ENCODE peak calls at places on chromosomes 7 and 10, in six cellular contexts. J, W, P, A, B and D are unnamed samples.

GRCh38 chr7:102236102-102236501 is 50.6 kb upstream of the SH2B2 start:
- DNase-seq in P (no peak), B (no peak), A (no peak), J (no peak), W (no peak), D (no peak)

GRCh38 chr7:117961235-117961634 is 88.0 kb upstream of the CTTNBP2 start:
- DNase-seq in J (no peak), B (no peak), W (no peak), A (no peak), P (no peak), D (no peak)

GRCh38 chr7:325051-325798 is 35.3 kb downstream of the FOXL3 start:
- DNase-seq in A (no peak), W (no peak), B (no peak), J (no peak), P (no peak), D (no peak)

GRCh38 chr7:118575393-118575948 is 351.0 kb downstream of the ANKRD7 start:
- DNase-seq in J (no peak), A (no peak), W (no peak), P (no peak), B (no peak), D (no peak)

GRCh38 chr7:31096198-31096881 is 44.2 kb downstream of the ADCYAP1R1 start:
- DNase-seq in J (no peak), B (no peak), P (no peak), W (no peak), A (no peak), D (no peak)

GRCh38 chr7:129295015-129295423 is 70.2 kb downstream of the AHCYL2 start:
- DNase-seq in B (no peak), J (peak), A (peak), P (peak), W (no peak), D (no peak)

GRCh38 chr7:47383064-47383463 is 198.8 kb downstream of the TNS3 start:
- DNase-seq in B (no peak), J (no peak), W (no peak), A (no peak), P (no peak), D (no peak)

GRCh38 chr7:29748286-29749099 is 57.8 kb upstream of the WIPF3 start:
- DNase-seq in A (peak), P (peak), W (no peak), J (peak), B (no peak), D (no peak)

GRCh38 chr7:22150221-22150620 is 204.5 kb upstream of the CDCA7L start:
- DNase-seq in J (no peak), W (no peak), A (no peak), B (no peak), P (peak), D (no peak)

GRCh38 chr10:34176351-34176750 is 638.7 kb downstream of the PARD3 start:
- DNase-seq in J (no peak), B (no peak), A (no peak), P (no peak), W (no peak), D (no peak)

GRCh38 chr7:42449431-42449830 is 212.4 kb upstream of the GLI3 start:
- DNase-seq in J (no peak), A (no peak), P (no peak), W (no peak), B (no peak), D (no peak)
- H3K27ac ChIP-seq in J (no peak), A (no peak), P (no peak), W (no peak), B (no peak), D (no peak)

DNA sequence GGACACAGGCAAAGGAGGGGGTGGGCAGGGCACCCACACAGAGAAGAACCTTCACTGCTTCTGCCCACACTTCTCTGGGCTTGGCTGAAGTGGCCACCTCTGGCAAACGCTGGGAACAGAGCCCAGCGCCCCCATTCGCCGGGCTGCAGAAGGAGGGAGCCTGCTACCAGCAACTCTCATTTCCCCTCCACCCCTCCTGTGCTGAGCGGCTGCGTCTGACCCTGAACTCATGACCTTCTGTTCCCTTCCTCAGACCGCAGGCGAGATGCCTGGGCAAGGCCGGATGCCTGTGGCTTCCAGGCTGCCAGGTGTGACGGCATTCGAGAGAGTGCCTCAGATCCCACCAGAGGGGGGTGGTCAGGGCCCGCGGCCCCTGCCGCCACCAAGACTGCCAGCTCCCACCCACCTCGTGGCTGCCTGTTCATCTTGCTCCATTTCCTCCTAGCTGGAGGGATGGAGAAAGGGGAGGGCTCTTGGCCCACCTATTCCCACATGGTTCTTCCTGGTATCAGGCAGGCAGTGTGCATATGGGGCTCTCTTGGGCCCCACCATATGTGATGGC is 19.8 kb downstream of the DNAJB12 start:
- DNase-seq in B (peak), P (peak), W (peak), J (peak), A (no peak), D (no peak)
- H3K27ac ChIP-seq in B (peak), P (peak), W (peak), J (peak), A (peak), D (peak)

GRCh38 chr7:131383417-131383816 is 55.7 kb downstream of the MKLN1 start:
- DNase-seq in P (peak), B (no peak), J (peak), A (no peak), W (no peak), D (no peak)
- H3K27ac ChIP-seq in P (no peak), B (peak), J (no peak), A (no peak), W (no peak), D (no peak)

GRCh38 chr7:80558116-80558515 is 46.3 kb upstream of the GNAT3 start:
- DNase-seq in A (no peak), J (no peak), B (no peak), P (no peak), W (no peak), D (no peak)

GRCh38 chr7:80548790-80549530 is 37.1 kb upstream of the GNAT3 start:
- DNase-seq in B (no peak), J (no peak), A (no peak), W (no peak), P (no peak), D (no peak)

GRCh38 chr7:80550005-80550404 is 38.1 kb upstream of the GNAT3 start:
- DNase-seq in B (no peak), A (no peak), P (no peak), W (no peak), J (no peak), D (no peak)

GRCh38 chr7:80552304-80552703 is 40.4 kb upstream of the GNAT3 start:
- DNase-seq in P (no peak), A (no peak), W (no peak), B (no peak), J (peak), D (no peak)
- H3K27ac ChIP-seq in P (no peak), A (no peak), W (peak), B (no peak), J (no peak), D (no peak)

GRCh38 chr7:80829527-80829926 is 89.3 kb downstream of the SEMA3C start:
- DNase-seq in P (no peak), J (peak), A (no peak), B (no peak), W (no peak), D (no peak)
- H3K27ac ChIP-seq in P (no peak), J (peak), A (no peak), B (no peak), W (peak), D (no peak)

GRCh38 chr10:89478085-89478738 is 57.2 kb downstream of the SLC16A12 start:
- DNase-seq in A (peak), P (peak), J (no peak), B (no peak), W (no peak), D (no peak)

GRCh38 chr10:89479255-89479654 is 56.1 kb downstream of the SLC16A12 start:
- DNase-seq in P (no peak), W (no peak), A (no peak), J (no peak), B (no peak), D (no peak)

GRCh38 chr10:89480047-89480446 is 55.3 kb downstream of the SLC16A12 start:
- DNase-seq in P (no peak), W (peak), B (no peak), J (no peak), A (no peak), D (no peak)

GRCh38 chr10:89476676-89477075 is 58.7 kb downstream of the SLC16A12 start:
- DNase-seq in W (no peak), P (peak), A (no peak), J (no peak), B (no peak), D (no peak)

GRCh38 chr10:89478739-89479116 is 56.7 kb downstream of the SLC16A12 start:
- DNase-seq in P (peak), W (no peak), A (no peak), B (no peak), J (no peak), D (no peak)
- H3K27ac ChIP-seq in P (peak), W (peak), A (no peak), B (no peak), J (no peak), D (peak)